ENCODE peak calls at places on chromosomes 7 and 10, in nine cellular contexts. I, N, Q, W, Y, D, K, F and J are unnamed samples.

GRCh38 chr7:27198871-27199801 is 755 bp downstream of the HOXA13 start:
- DNase-seq in D (no peak), W (no peak), Y (no peak), N (no peak), Q (no peak), F (peak; percentile 62), I (peak; percentile 24), K (peak; percentile 61), J (no peak)

GRCh38 chr7:119929891-119930290 is 343.1 kb upstream of the KCND2 start:
- DNase-seq in K (no peak), I (no peak), F (no peak), N (no peak), W (peak; percentile 17), Y (no peak), Q (no peak), D (no peak), J (no peak)

GRCh38 chr10:43377393-43377883 is 6.0 kb downstream of the FXYD4 start:
- DNase-seq in F (peak; percentile 72), D (peak; percentile 55), Q (no peak), N (no peak), I (no peak), K (no peak), Y (no peak), W (no peak), J (peak; percentile 41)

GRCh38 chr10:82813856-82814255 is 938.9 kb downstream of the NRG3 start:
- DNase-seq in D (no peak), N (peak; percentile 22), W (peak; percentile 0), I (peak; percentile 47), F (no peak), K (no peak), Q (no peak), Y (no peak), J (no peak)

GRCh38 chr7:93720106-93720505 is 145.6 kb upstream of the CALCR start:
- DNase-seq in N (no peak), Y (no peak), W (no peak), Q (no peak), K (no peak), I (no peak), F (no peak), D (no peak), J (no peak)

GRCh38 chr10:121084675-121085070 is 233.5 kb downstream of the WDR11 start:
- DNase-seq in F (no peak), I (no peak), K (no peak), N (no peak), Q (no peak), W (no peak), Y (no peak), D (no peak), J (no peak)

GRCh38 chr10:124637091-124637700 is 107.0 kb downstream of the FAM53B start:
- DNase-seq in F (no peak), I (no peak), Q (no peak), W (no peak), Y (no peak), D (no peak), K (no peak), N (no peak), J (no peak)

GRCh38 chr10:3784510-3785250 is at the start of gene KLF6:
- DNase-seq in Y (no peak), K (peak; percentile 84), N (no peak), I (no peak), Q (peak; percentile 39), W (peak; percentile 58), D (no peak), F (no peak), J (peak; percentile 42)

DNA sequence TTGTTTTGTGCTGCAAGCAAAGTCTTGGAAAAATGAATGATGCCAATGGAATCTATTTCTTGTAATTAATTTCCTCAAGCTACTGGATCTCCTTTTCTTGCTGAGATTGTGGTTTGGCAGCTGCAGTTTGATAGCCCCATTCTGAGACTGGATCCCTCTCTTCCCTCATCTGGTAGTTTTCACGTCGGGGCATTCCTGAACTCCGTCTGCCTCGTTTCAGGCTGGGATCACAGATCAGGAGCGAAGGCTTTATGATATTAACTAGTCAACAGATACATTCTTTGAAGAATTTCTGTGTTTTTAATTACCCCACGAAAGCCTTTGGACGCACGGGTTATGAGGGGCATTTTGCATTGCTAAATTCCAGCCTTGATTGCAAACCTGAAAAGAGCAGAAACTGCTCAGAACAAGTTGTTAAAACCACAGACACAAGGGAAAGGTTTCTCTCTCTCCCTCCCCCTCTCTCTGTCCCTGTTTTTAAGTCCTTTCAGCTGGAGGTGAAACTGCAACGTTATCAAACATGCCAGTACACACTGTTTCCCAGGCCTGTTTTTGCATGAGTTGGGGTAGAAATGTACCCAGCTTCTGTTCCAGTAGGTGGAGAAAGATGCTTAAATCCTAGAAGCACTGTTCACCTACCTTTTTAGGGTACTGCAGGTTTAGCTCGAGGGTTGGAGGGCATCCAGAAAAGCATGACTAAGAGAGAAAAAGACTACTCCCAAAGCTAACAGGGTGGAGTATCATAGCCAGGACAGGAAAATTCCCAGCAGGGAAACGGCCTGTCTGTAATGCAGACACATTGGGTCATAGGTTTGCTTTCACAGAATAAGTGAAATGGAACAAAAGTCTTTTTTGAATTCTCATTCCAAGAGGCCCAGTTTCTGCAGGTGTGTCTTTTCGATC is 124.3 kb downstream of the CUX1 start:
- DNase-seq in Q (no peak), Y (no peak), I (peak; percentile 96), F (peak; percentile 5), W (peak; percentile 86), N (peak; percentile 54), K (no peak), D (peak; percentile 74), J (no peak)
- TF ChIP-seq CTCF in Q (no peak), Y (no peak), I (peak; percentile 39), F (no peak), W (no peak), N (no peak), K (no peak), D (no peak), J (no peak)

GRCh38 chr7:43536773-43537172 is 46.1 kb upstream of the STK17A start:
- DNase-seq in Y (no peak), I (no peak), F (no peak), N (no peak), K (no peak), D (no peak), W (no peak), Q (no peak), J (no peak)

GRCh38 chr7:43531700-43532099 is 51.2 kb upstream of the STK17A start:
- DNase-seq in N (no peak), Y (no peak), I (no peak), Q (no peak), K (no peak), W (no peak), D (no peak), F (no peak), J (no peak)

GRCh38 chr7:43535810-43536585 is 46.9 kb upstream of the STK17A start:
- DNase-seq in W (peak; percentile 92), I (peak; percentile 85), Q (no peak), D (no peak), N (peak; percentile 82), K (no peak), Y (no peak), F (no peak), J (no peak)

GRCh38 chr7:43535031-43535451 is 47.9 kb upstream of the STK17A start:
- DNase-seq in I (no peak), N (peak; percentile 53), K (no peak), D (no peak), F (no peak), Q (no peak), W (no peak), Y (no peak), J (no peak)

DNA sequence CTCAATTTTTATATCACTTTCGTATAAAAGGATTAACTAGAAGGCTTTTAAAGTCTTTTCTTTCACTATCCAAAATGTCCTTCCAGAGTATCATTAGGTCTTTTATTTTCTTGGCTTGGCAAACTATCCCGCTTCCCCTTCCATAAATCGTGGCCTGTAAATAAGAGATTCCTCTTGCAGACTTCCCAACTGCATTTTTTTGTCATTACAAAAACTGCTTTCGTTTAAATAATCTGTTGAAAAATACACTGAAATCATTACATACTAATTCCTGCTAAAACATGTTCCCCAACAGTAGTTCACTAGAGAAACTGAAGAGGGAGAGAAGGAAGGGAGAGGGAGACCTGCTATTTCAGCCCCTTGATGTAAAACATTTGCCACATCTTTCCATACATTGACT is 48.8 kb upstream of the STK17A start:
- DNase-seq in D (no peak), F (no peak), W (peak; percentile 48), Q (no peak), I (no peak), N (peak; percentile 31), Y (no peak), K (no peak), J (no peak)
- TF ChIP-seq CTCF in D (no peak), F (no peak), W (peak; percentile 6), Q (no peak), I (no peak), N (no peak), Y (no peak), K (no peak), J (no peak)

GRCh38 chr7:148480479-148481146 is 110.0 kb upstream of the C7orf33 start:
- DNase-seq in Y (no peak), I (no peak), F (no peak), D (no peak), W (no peak), Q (no peak), K (no peak), N (no peak), J (no peak)
- TF ChIP-seq CTCF in Y (no peak), I (no peak), F (no peak), D (no peak), W (no peak), Q (no peak), K (no peak), N (no peak), J (no peak)

GRCh38 chr7:30172451-30172850 is 37.7 kb downstream of the MTURN start:
- DNase-seq in I (peak; percentile 91), Y (no peak), N (no peak), Q (no peak), D (no peak), K (no peak), W (no peak), F (no peak), J (no peak)

GRCh38 chr7:30170460-30171197 is 35.8 kb downstream of the MTURN start:
- DNase-seq in F (no peak), W (no peak), Q (no peak), Y (no peak), I (peak; percentile 3), D (no peak), K (no peak), N (no peak), J (no peak)

GRCh38 chr7:30175171-30175570 is 40.4 kb downstream of the MTURN start:
- DNase-seq in I (no peak), N (no peak), W (no peak), K (no peak), F (no peak), D (no peak), Y (no peak), Q (no peak), J (no peak)

GRCh38 chr7:30171753-30172447 is 37.1 kb downstream of the MTURN start:
- DNase-seq in Y (no peak), Q (no peak), F (no peak), N (peak; percentile 36), K (no peak), W (no peak), I (peak; percentile 81), D (no peak), J (no peak)

DNA sequence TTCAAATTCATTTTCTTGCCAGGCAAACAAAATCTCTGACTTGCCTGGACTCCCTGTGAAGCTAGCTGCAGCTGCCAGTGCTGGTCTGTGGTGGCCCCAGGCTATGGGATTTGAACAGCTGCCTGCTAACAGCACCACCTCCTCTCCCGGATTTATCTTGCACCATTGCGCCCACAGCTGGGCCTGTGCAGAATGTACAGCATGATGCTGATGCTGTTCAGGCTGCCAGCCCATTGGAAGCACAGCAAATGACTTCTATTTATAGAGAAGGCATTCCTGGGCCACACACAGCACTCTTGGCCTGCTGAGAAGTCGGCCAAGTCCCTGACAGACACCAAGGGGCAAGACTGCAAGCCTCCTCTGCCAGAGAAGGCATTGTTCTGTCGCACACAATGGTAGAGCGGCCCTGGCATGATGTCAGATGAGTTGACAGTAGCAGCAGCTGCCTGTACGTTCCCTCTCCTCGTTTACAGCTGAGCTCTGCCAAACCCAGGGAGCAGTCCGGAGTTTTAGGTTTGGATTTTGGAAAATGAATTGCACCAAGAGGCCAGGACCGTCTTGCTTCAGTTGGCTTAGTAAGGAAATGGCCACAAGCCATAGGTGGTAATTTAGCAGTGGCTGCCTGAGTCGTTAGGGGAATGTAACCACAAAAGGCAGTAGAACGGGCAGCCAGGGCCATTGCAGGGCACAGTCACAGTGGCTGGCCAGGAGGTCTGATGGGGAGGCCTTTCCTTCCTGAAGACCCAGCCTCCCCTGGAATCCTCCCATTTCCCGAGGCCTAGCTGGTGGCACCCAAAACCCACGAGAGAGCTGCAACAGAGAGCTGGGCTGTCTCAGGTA is 38.5 kb downstream of the MTURN start:
- DNase-seq in I (peak; percentile 99), Q (peak; percentile 26), N (peak; percentile 96), D (no peak), W (peak; percentile 94), F (peak; percentile 73), K (peak; percentile 82), Y (no peak), J (no peak)
- TF ChIP-seq CTCF in I (peak; percentile 84), Q (no peak), N (peak; percentile 27), D (no peak), W (peak; percentile 48), F (peak; percentile 23), K (no peak), Y (no peak), J (no peak)